ENCODE peak calls at places on chromosome 2, in ten cellular contexts. S, Q, I, R, N, U, V, C, P and M are unnamed samples.

GRCh38 chr2:101989740-101990460 is 1.9 kb upstream of the IL1R2 start:
- DNase-seq in S (no peak), Q (no peak), I (no peak), R (no peak), N (no peak), U (no peak), V (no peak), C (no peak), P (no peak), M (no peak)

GRCh38 chr2:68730828-68731227 is 3.8 kb upstream of the ARHGAP25 start:
- DNase-seq in S (no peak), Q (no peak), I (no peak), R (no peak), N (no peak), U (no peak), V (no peak), C (no peak), P (peak; percentile 82), M (no peak)

GRCh38 chr2:43612944-43613343 is 17.1 kb upstream of the THADA start:
- DNase-seq in S (no peak), Q (no peak), I (no peak), R (no peak), N (no peak), U (no peak), V (no peak), C (no peak), P (no peak), M (no peak)

GRCh38 chr2:240498171-240498957 is 59.4 kb downstream of the ANKMY1 start:
- DNase-seq in S (no peak), Q (no peak), I (no peak), R (no peak), N (no peak), U (no peak), V (peak; percentile 57), C (no peak), P (no peak), M (peak; percentile 44)

GRCh38 chr2:31421634-31422033 is 7.1 kb upstream of the XDH start:
- DNase-seq in S (no peak), Q (no peak), I (no peak), R (no peak), N (no peak), U (no peak), V (no peak), C (no peak), P (no peak), M (no peak)

GRCh38 chr2:202187570-202187969 is 50.8 kb downstream of the SUMO1 start:
- DNase-seq in S (no peak), Q (no peak), I (no peak), R (no peak), N (no peak), U (no peak), V (no peak), C (no peak), P (no peak), M (no peak)

GRCh38 chr2:55224761-55225261 is 7.3 kb downstream of the CLHC1 start:
- DNase-seq in S (no peak), Q (no peak), I (no peak), R (peak; percentile 53), N (no peak), U (no peak), V (no peak), C (no peak), P (no peak), M (no peak)

GRCh38 chr2:224412064-224412921 is 10.4 kb upstream of the FAM124B start:
- DNase-seq in S (peak; percentile 43), Q (no peak), I (no peak), R (no peak), N (no peak), U (no peak), V (no peak), C (peak; percentile 58), P (peak; percentile 63), M (peak; percentile 68)

GRCh38 chr2:108553181-108553919 is 19.1 kb downstream of the LIMS1 start:
- DNase-seq in S (no peak), Q (no peak), I (no peak), R (no peak), N (no peak), U (no peak), V (no peak), C (no peak), P (no peak), M (no peak)

GRCh38 chr2:144824611-144825010 is 304.7 kb upstream of the ZEB2 start:
- DNase-seq in S (no peak), Q (no peak), I (no peak), R (no peak), N (no peak), U (no peak), V (no peak), C (no peak), P (no peak), M (no peak)

GRCh38 chr2:109226128-109226527 is 97.1 kb downstream of the SH3RF3 start:
- DNase-seq in S (no peak), Q (no peak), I (no peak), R (no peak), N (no peak), U (no peak), V (no peak), C (no peak), P (no peak), M (no peak)

GRCh38 chr2:39898934-39899333 is 119.9 kb upstream of the THUMPD2 start:
- DNase-seq in S (no peak), Q (no peak), I (no peak), R (no peak), N (no peak), U (no peak), V (no peak), C (no peak), P (no peak), M (no peak)

GRCh38 chr2:113080134-113080533 is 12.4 kb downstream of the IL1F10 start:
- DNase-seq in S (no peak), Q (no peak), I (peak; percentile 32), R (peak; percentile 72), N (no peak), U (peak; percentile 24), V (no peak), C (no peak), P (peak; percentile 40), M (no peak)

GRCh38 chr2:10961490-10961875 is 49.7 kb downstream of the KCNF1 start:
- DNase-seq in S (no peak), Q (no peak), I (no peak), R (no peak), N (no peak), U (no peak), V (peak; percentile 74), C (no peak), P (no peak), M (no peak)

GRCh38 chr2:173831312-173832229 is 133.6 kb downstream of the SP3 start:
- DNase-seq in S (peak; percentile 75), Q (no peak), I (no peak), R (no peak), N (no peak), U (no peak), V (no peak), C (no peak), P (peak; percentile 48), M (no peak)

GRCh38 chr2:134628453-134628852 is 90.3 kb downstream of the TMEM163 start:
- DNase-seq in S (no peak), Q (no peak), I (no peak), R (no peak), N (no peak), U (no peak), V (no peak), C (no peak), P (no peak), M (no peak)

GRCh38 chr2:164617466-164617865 is 3.8 kb downstream of the GRB14 start:
- DNase-seq in S (no peak), Q (no peak), I (no peak), R (no peak), N (no peak), U (no peak), V (no peak), C (no peak), P (peak; percentile 58), M (no peak)

GRCh38 chr2:215755651-215756350 is 257.6 kb downstream of the MREG start:
- DNase-seq in S (no peak), Q (no peak), I (no peak), R (no peak), N (no peak), U (no peak), V (no peak), C (no peak), P (no peak), M (no peak)

GRCh38 chr2:218323526-218324472 is 31.5 kb upstream of the TMBIM1 start:
- DNase-seq in S (no peak), Q (no peak), I (no peak), R (peak; percentile 39), N (no peak), U (no peak), V (no peak), C (peak; percentile 79), P (peak; percentile 57), M (no peak)

GRCh38 chr2:179768765-179769164 is 92.6 kb downstream of the ZNF385B start:
- DNase-seq in S (peak; percentile 56), Q (no peak), I (no peak), R (no peak), N (no peak), U (no peak), V (no peak), C (no peak), P (no peak), M (no peak)

GRCh38 chr2:212940816-212941215 is 210.6 kb downstream of the IKZF2 start:
- DNase-seq in S (no peak), Q (no peak), I (no peak), R (no peak), N (no peak), U (no peak), V (no peak), C (no peak), P (no peak), M (no peak)

GRCh38 chr2:8987413-8987812 is 16.1 kb downstream of the MBOAT2 start:
- DNase-seq in S (no peak), Q (no peak), I (no peak), R (no peak), N (no peak), U (no peak), V (no peak), C (no peak), P (peak; percentile 44), M (no peak)

GRCh38 chr2:168699834-168700417 is 102.5 kb upstream of the NOSTRIN start:
- DNase-seq in S (no peak), Q (no peak), I (no peak), R (peak; percentile 39), N (no peak), U (no peak), V (no peak), C (peak; percentile 94), P (no peak), M (no peak)

GRCh38 chr2:121705390-121705789 is 31.3 kb downstream of the NIFK start:
- DNase-seq in S (no peak), Q (no peak), I (no peak), R (no peak), N (no peak), U (no peak), V (peak; percentile 26), C (peak; percentile 16), P (no peak), M (no peak)

GRCh38 chr2:39914949-39915348 is 135.9 kb upstream of the THUMPD2 start:
- DNase-seq in S (no peak), Q (no peak), I (no peak), R (no peak), N (no peak), U (no peak), V (no peak), C (no peak), P (no peak), M (no peak)

GRCh38 chr2:163551974-163552373 is 183.8 kb downstream of the FIGN start:
- DNase-seq in S (no peak), Q (no peak), I (no peak), R (no peak), N (no peak), U (no peak), V (no peak), C (no peak), P (peak; percentile 54), M (no peak)

GRCh38 chr2:217878865-217879595 is 123.8 kb downstream of the TNS1 start:
- DNase-seq in S (no peak), Q (no peak), I (no peak), R (no peak), N (no peak), U (no peak), V (no peak), C (no peak), P (no peak), M (no peak)

GRCh38 chr2:29627366-29627765 is 294.0 kb downstream of the ALK start:
- DNase-seq in S (no peak), Q (no peak), I (no peak), R (no peak), N (no peak), U (no peak), V (no peak), C (no peak), P (peak; percentile 90), M (no peak)